ENCODE peak calls at places on chromosomes 2 and 18, in seven cellular contexts. One of them, this sample, is unnamed.

GRCh38 chr2:71469403-71470398 is 16.3 kb downstream of the DYSF start:
- DNase-seq in fibroblast of lung: no peak
- DNase-seq in SK-N-SH: no peak
- DNase-seq in IMR-90: no peak
- DNase-seq in endodermal cell: no peak
- DNase-seq in HCT116: no peak
- DNase-seq in H9: no peak
- DNase-seq in this sample: no peak

GRCh38 chr2:241931084-241931975 is 61.8 kb downstream of the RTP5 start:
- DNase-seq in fibroblast of lung: no peak
- DNase-seq in SK-N-SH: no peak
- DNase-seq in IMR-90: no peak
- DNase-seq in endodermal cell: no peak
- DNase-seq in HCT116: no peak
- DNase-seq in H9: peak; percentile 23
- DNase-seq in this sample: no peak

GRCh38 chr2:203453858-203454451 is 81.1 kb downstream of the RAPH1 start:
- DNase-seq in fibroblast of lung: peak; percentile 48
- DNase-seq in SK-N-SH: peak; percentile 52
- DNase-seq in IMR-90: peak; percentile 72
- DNase-seq in endodermal cell: no peak
- DNase-seq in HCT116: peak; percentile 45
- DNase-seq in H9: no peak
- DNase-seq in this sample: peak; percentile 44

GRCh38 chr18:58640428-58640805 is 11.5 kb upstream of the ALPK2 start:
- DNase-seq in fibroblast of lung: peak; percentile 38
- DNase-seq in SK-N-SH: no peak
- DNase-seq in IMR-90: no peak
- DNase-seq in endodermal cell: peak; percentile 65
- DNase-seq in HCT116: no peak
- DNase-seq in H9: no peak
- DNase-seq in this sample: no peak

GRCh38 chr2:230922951-230923717 is 1.9 kb downstream of the GPR55 start:
- DNase-seq in fibroblast of lung: no peak
- DNase-seq in SK-N-SH: no peak
- DNase-seq in IMR-90: no peak
- DNase-seq in endodermal cell: peak; percentile 31
- DNase-seq in HCT116: no peak
- DNase-seq in H9: peak; percentile 22
- DNase-seq in this sample: no peak

GRCh38 chr2:44392338-44392943 is 30.7 kb downstream of the CAMKMT start:
- DNase-seq in fibroblast of lung: peak; percentile 9
- DNase-seq in SK-N-SH: peak; percentile 41
- DNase-seq in IMR-90: peak; percentile 21
- DNase-seq in endodermal cell: peak; percentile 65
- DNase-seq in HCT116: peak; percentile 6
- DNase-seq in H9: no peak
- DNase-seq in this sample: peak; percentile 28

GRCh38 chr2:135952891-135953290 is 32.5 kb downstream of the DARS1 start:
- DNase-seq in fibroblast of lung: peak; percentile 46
- DNase-seq in SK-N-SH: no peak
- DNase-seq in IMR-90: peak; percentile 33
- DNase-seq in endodermal cell: no peak
- DNase-seq in HCT116: no peak
- DNase-seq in H9: no peak
- DNase-seq in this sample: no peak

GRCh38 chr2:48448274-48449061 is 81.5 kb upstream of the STON1 start:
- DNase-seq in fibroblast of lung: peak; percentile 90
- DNase-seq in SK-N-SH: no peak
- DNase-seq in IMR-90: peak; percentile 71
- DNase-seq in endodermal cell: no peak
- DNase-seq in HCT116: no peak
- DNase-seq in H9: no peak
- DNase-seq in this sample: peak; percentile 62

GRCh38 chr2:20916604-20917286 is 93.8 kb upstream of the LDAH start:
- DNase-seq in fibroblast of lung: peak; percentile 15
- DNase-seq in SK-N-SH: peak; percentile 50
- DNase-seq in IMR-90: peak; percentile 13
- DNase-seq in endodermal cell: peak; percentile 78
- DNase-seq in HCT116: no peak
- DNase-seq in H9: peak; percentile 39
- DNase-seq in this sample: no peak

GRCh38 chr2:71173096-71173495 is 42.7 kb downstream of the MPHOSPH10 start:
- DNase-seq in fibroblast of lung: no peak
- DNase-seq in SK-N-SH: no peak
- DNase-seq in IMR-90: no peak
- DNase-seq in endodermal cell: no peak
- DNase-seq in HCT116: no peak
- DNase-seq in H9: no peak
- DNase-seq in this sample: no peak

GRCh38 chr2:8568543-8569302 is 113.1 kb upstream of the ID2 start:
- DNase-seq in fibroblast of lung: no peak
- DNase-seq in SK-N-SH: no peak
- DNase-seq in IMR-90: no peak
- DNase-seq in endodermal cell: no peak
- DNase-seq in HCT116: no peak
- DNase-seq in H9: peak; percentile 11
- DNase-seq in this sample: no peak

GRCh38 chr2:10285191-10285577 is 17.5 kb upstream of the HPCAL1 start:
- DNase-seq in fibroblast of lung: no peak
- DNase-seq in SK-N-SH: no peak
- DNase-seq in IMR-90: no peak
- DNase-seq in endodermal cell: no peak
- DNase-seq in HCT116: no peak
- DNase-seq in H9: no peak
- DNase-seq in this sample: no peak
- H3K9ac ChIP-seq in fibroblast of lung: no peak overlapping the region
- H3K9ac ChIP-seq in SK-N-SH: no peak overlapping the region
- H3K9ac ChIP-seq in IMR-90: no peak overlapping the region
- H3K9ac ChIP-seq in endodermal cell: no peak overlapping the region
- H3K9ac ChIP-seq in HCT116: peak overlapping the region; percentile 58
- H3K9ac ChIP-seq in H9: no peak overlapping the region
- H3K9ac ChIP-seq in this sample: no peak overlapping the region

GRCh38 chr2:73728711-73729110 is 8.4 kb downstream of the TPRKB start:
- DNase-seq in fibroblast of lung: no peak
- DNase-seq in SK-N-SH: no peak
- DNase-seq in IMR-90: no peak
- DNase-seq in endodermal cell: no peak
- DNase-seq in HCT116: no peak
- DNase-seq in H9: no peak
- DNase-seq in this sample: no peak

GRCh38 chr2:73736378-73736777 is 767 bp downstream of the TPRKB start:
- DNase-seq in fibroblast of lung: no peak
- DNase-seq in SK-N-SH: no peak
- DNase-seq in IMR-90: no peak
- DNase-seq in endodermal cell: no peak
- DNase-seq in HCT116: no peak
- DNase-seq in H9: no peak
- DNase-seq in this sample: no peak

GRCh38 chr2:73728043-73728442 is 9.1 kb downstream of the TPRKB start:
- DNase-seq in fibroblast of lung: no peak
- DNase-seq in SK-N-SH: no peak
- DNase-seq in IMR-90: no peak
- DNase-seq in endodermal cell: peak; percentile 56
- DNase-seq in HCT116: no peak
- DNase-seq in H9: no peak
- DNase-seq in this sample: no peak

GRCh38 chr2:73730810-73731209 is 6.3 kb downstream of the TPRKB start:
- DNase-seq in fibroblast of lung: no peak
- DNase-seq in SK-N-SH: no peak
- DNase-seq in IMR-90: no peak
- DNase-seq in endodermal cell: no peak
- DNase-seq in HCT116: no peak
- DNase-seq in H9: no peak
- DNase-seq in this sample: no peak
- H3K9ac ChIP-seq in fibroblast of lung: no peak overlapping the region
- H3K9ac ChIP-seq in SK-N-SH: no peak overlapping the region
- H3K9ac ChIP-seq in IMR-90: no peak overlapping the region
- H3K9ac ChIP-seq in endodermal cell: no peak overlapping the region
- H3K9ac ChIP-seq in HCT116: no peak overlapping the region
- H3K9ac ChIP-seq in H9: no peak overlapping the region
- H3K9ac ChIP-seq in this sample: no peak overlapping the region

GRCh38 chr2:165707088-165707487 is 87.0 kb downstream of the GALNT3 start:
- DNase-seq in fibroblast of lung: no peak
- DNase-seq in SK-N-SH: no peak
- DNase-seq in IMR-90: no peak
- DNase-seq in endodermal cell: no peak
- DNase-seq in HCT116: no peak
- DNase-seq in H9: no peak
- DNase-seq in this sample: no peak
- H3K9ac ChIP-seq in fibroblast of lung: no peak overlapping the region
- H3K9ac ChIP-seq in SK-N-SH: no peak overlapping the region
- H3K9ac ChIP-seq in IMR-90: no peak overlapping the region
- H3K9ac ChIP-seq in endodermal cell: no peak overlapping the region
- H3K9ac ChIP-seq in HCT116: no peak overlapping the region
- H3K9ac ChIP-seq in H9: peak overlapping the region; percentile 31
- H3K9ac ChIP-seq in this sample: no peak overlapping the region

GRCh38 chr2:63249146-63249545 is 198.5 kb downstream of the OTX1 start:
- DNase-seq in fibroblast of lung: no peak
- DNase-seq in SK-N-SH: no peak
- DNase-seq in IMR-90: no peak
- DNase-seq in endodermal cell: no peak
- DNase-seq in HCT116: no peak
- DNase-seq in H9: no peak
- DNase-seq in this sample: no peak
- H3K9ac ChIP-seq in fibroblast of lung: no peak overlapping the region
- H3K9ac ChIP-seq in SK-N-SH: no peak overlapping the region
- H3K9ac ChIP-seq in IMR-90: no peak overlapping the region
- H3K9ac ChIP-seq in endodermal cell: no peak overlapping the region
- H3K9ac ChIP-seq in HCT116: no peak overlapping the region
- H3K9ac ChIP-seq in H9: no peak overlapping the region
- H3K9ac ChIP-seq in this sample: no peak overlapping the region

GRCh38 chr2:171430516-171431410 is 3.0 kb downstream of the METTL8 start:
- DNase-seq in fibroblast of lung: no peak
- DNase-seq in SK-N-SH: no peak
- DNase-seq in IMR-90: no peak
- DNase-seq in endodermal cell: peak; percentile 57
- DNase-seq in HCT116: no peak
- DNase-seq in H9: peak; percentile 55
- DNase-seq in this sample: no peak

GRCh38 chr2:171431677-171432167 is 2.1 kb downstream of the METTL8 start:
- DNase-seq in fibroblast of lung: no peak
- DNase-seq in SK-N-SH: no peak
- DNase-seq in IMR-90: no peak
- DNase-seq in endodermal cell: peak; percentile 56
- DNase-seq in HCT116: no peak
- DNase-seq in H9: peak; percentile 44
- DNase-seq in this sample: no peak

GRCh38 chr2:171432969-171433762 is 624 bp downstream of the METTL8 start:
- DNase-seq in fibroblast of lung: peak; percentile 22
- DNase-seq in SK-N-SH: peak; percentile 45
- DNase-seq in IMR-90: peak; percentile 18
- DNase-seq in endodermal cell: peak; percentile 64
- DNase-seq in HCT116: peak; percentile 63
- DNase-seq in H9: peak; percentile 45
- DNase-seq in this sample: no peak

GRCh38 chr2:171433763-171434670 is at the start of the genes DCAF17 and METTL8:
- DNase-seq in fibroblast of lung: peak; percentile 95
- DNase-seq in SK-N-SH: peak; percentile 95
- DNase-seq in IMR-90: peak; percentile 94
- DNase-seq in endodermal cell: peak; percentile 99
- DNase-seq in HCT116: peak; percentile 87
- DNase-seq in H9: peak; percentile 98
- DNase-seq in this sample: no peak

DNA sequence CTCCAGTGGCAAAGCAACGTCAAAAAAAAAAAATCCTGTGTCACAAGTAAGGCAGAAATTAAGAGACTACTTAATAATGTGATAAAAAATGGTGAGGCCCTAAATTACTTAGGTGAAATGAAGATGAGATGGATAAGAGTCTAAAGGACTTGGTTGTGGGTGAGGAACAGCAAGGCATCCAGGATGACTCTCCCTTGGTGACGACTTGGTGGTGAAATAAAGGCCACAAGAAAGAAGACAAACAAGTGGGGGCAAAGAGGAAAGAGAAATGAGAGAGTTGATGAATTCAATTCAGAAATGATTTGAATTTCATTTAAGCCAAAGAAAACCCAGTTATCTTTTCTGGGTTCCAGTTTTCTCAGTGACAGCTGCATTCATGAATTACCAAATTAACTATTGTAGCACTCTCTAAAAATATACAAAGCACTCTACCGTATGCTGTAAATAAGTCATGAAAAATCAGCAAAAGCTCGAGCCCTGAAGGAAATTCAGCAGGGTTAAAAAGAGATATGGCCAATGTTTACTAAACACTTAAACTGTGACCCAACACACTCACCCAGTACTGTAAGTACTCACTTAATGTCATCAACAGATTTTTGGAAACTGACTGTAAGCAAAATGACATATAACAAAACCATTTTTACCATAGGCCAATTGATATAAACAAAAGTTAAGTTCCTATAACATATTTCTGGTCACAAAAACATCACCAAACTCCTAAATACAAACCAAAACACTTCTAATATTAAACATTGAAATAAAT is 1.4 kb downstream of the METTL8 start:
- DNase-seq in fibroblast of lung: no peak
- DNase-seq in SK-N-SH: no peak
- DNase-seq in IMR-90: peak; percentile 21
- DNase-seq in endodermal cell: no peak
- DNase-seq in HCT116: no peak
- DNase-seq in H9: no peak
- DNase-seq in this sample: no peak
- H3K9ac ChIP-seq in fibroblast of lung: no peak overlapping the region
- H3K9ac ChIP-seq in SK-N-SH: peak overlapping the region; percentile 88
- H3K9ac ChIP-seq in IMR-90: no peak overlapping the region
- H3K9ac ChIP-seq in endodermal cell: no peak overlapping the region
- H3K9ac ChIP-seq in HCT116: peak overlapping the region; percentile 94
- H3K9ac ChIP-seq in H9: no peak overlapping the region
- H3K9ac ChIP-seq in this sample: peak overlapping the region; percentile 94